ENCODE peak calls at places on chromosomes 3 and 15, in seven cellular contexts. One of them, this sample, is unnamed.
A peak's percentile ranks its signal among the peaks of the same experiment; 100 is the strongest.

GRCh38 chr3:52471371-52472238 is 16.2 kb downstream of the NISCH start:
- DNase-seq in mesendoderm: peak; percentile 46
- DNase-seq in trophoblast cell: peak; percentile 24
- DNase-seq in IMR-90: peak; percentile 30
- DNase-seq in mesenchymal stem cell: peak; percentile 44
- DNase-seq in neuronal stem cell: no peak
- DNase-seq in H1: no peak
- DNase-seq in this sample: peak; percentile 67

GRCh38 chr15:62857411-62857853 is 185.1 kb upstream of the TPM1 start:
- DNase-seq in mesendoderm: no peak
- DNase-seq in trophoblast cell: no peak
- DNase-seq in IMR-90: no peak
- DNase-seq in mesenchymal stem cell: no peak
- DNase-seq in neuronal stem cell: no peak
- DNase-seq in H1: no peak
- DNase-seq in this sample: no peak

GRCh38 chr3:52873433-52874159 is 23.8 kb downstream of the STIMATE start:
- DNase-seq in mesendoderm: peak; percentile 58
- DNase-seq in trophoblast cell: no peak
- DNase-seq in IMR-90: peak; percentile 87
- DNase-seq in mesenchymal stem cell: peak; percentile 67
- DNase-seq in neuronal stem cell: no peak
- DNase-seq in H1: no peak
- DNase-seq in this sample: no peak

GRCh38 chr3:52570076-52570475 is 33.7 kb downstream of the UQCC5 start:
- DNase-seq in mesendoderm: no peak
- DNase-seq in trophoblast cell: peak; percentile 90
- DNase-seq in IMR-90: peak; percentile 54
- DNase-seq in mesenchymal stem cell: peak; percentile 3
- DNase-seq in neuronal stem cell: no peak
- DNase-seq in H1: no peak
- DNase-seq in this sample: no peak

GRCh38 chr3:127387556-127388153 is 99.8 kb upstream of the PRR20G start:
- DNase-seq in mesendoderm: no peak
- DNase-seq in trophoblast cell: no peak
- DNase-seq in IMR-90: no peak
- DNase-seq in mesenchymal stem cell: no peak
- DNase-seq in neuronal stem cell: no peak
- DNase-seq in H1: no peak
- DNase-seq in this sample: no peak

GRCh38 chr3:7144696-7145308 is 283.9 kb downstream of the GRM7 start:
- DNase-seq in mesendoderm: peak; percentile 78
- DNase-seq in trophoblast cell: no peak
- DNase-seq in IMR-90: no peak
- DNase-seq in mesenchymal stem cell: no peak
- DNase-seq in neuronal stem cell: peak; percentile 30
- DNase-seq in H1: peak; percentile 21
- DNase-seq in this sample: peak; percentile 63

GRCh38 chr15:78618490-78618934 is 2.3 kb downstream of the CHRNA3 start:
- DNase-seq in mesendoderm: peak; percentile 88
- DNase-seq in trophoblast cell: peak; percentile 71
- DNase-seq in IMR-90: peak; percentile 81
- DNase-seq in mesenchymal stem cell: peak; percentile 91
- DNase-seq in neuronal stem cell: peak; percentile 88
- DNase-seq in H1: peak; percentile 72
- DNase-seq in this sample: peak; percentile 87

GRCh38 chr3:159157275-159157674 is 355.4 kb downstream of the MFSD1 start:
- DNase-seq in mesendoderm: no peak
- DNase-seq in trophoblast cell: no peak
- DNase-seq in IMR-90: no peak
- DNase-seq in mesenchymal stem cell: no peak
- DNase-seq in neuronal stem cell: no peak
- DNase-seq in H1: no peak
- DNase-seq in this sample: no peak

GRCh38 chr15:36172970-36173369 is 406.5 kb upstream of the CDIN1 start:
- DNase-seq in mesendoderm: no peak
- DNase-seq in trophoblast cell: no peak
- DNase-seq in IMR-90: no peak
- DNase-seq in mesenchymal stem cell: no peak
- DNase-seq in neuronal stem cell: no peak
- DNase-seq in H1: no peak
- DNase-seq in this sample: no peak

GRCh38 chr3:111884411-111885018 is 25.4 kb downstream of the PHLDB2 start:
- DNase-seq in mesendoderm: no peak
- DNase-seq in trophoblast cell: peak; percentile 49
- DNase-seq in IMR-90: no peak
- DNase-seq in mesenchymal stem cell: no peak
- DNase-seq in neuronal stem cell: no peak
- DNase-seq in H1: no peak
- DNase-seq in this sample: no peak
- H3K23ac ChIP-seq in mesendoderm: no peak overlapping the region
- H3K23ac ChIP-seq in trophoblast cell: no peak overlapping the region
- H3K23ac ChIP-seq in IMR-90: no peak overlapping the region
- H3K23ac ChIP-seq in mesenchymal stem cell: no peak overlapping the region
- H3K23ac ChIP-seq in neuronal stem cell: no peak overlapping the region
- H3K23ac ChIP-seq in H1: no peak overlapping the region
- H3K23ac ChIP-seq in this sample: no peak overlapping the region

GRCh38 chr3:31263897-31264296 is 268.8 kb upstream of the STT3B start:
- DNase-seq in mesendoderm: no peak
- DNase-seq in trophoblast cell: no peak
- DNase-seq in IMR-90: no peak
- DNase-seq in mesenchymal stem cell: no peak
- DNase-seq in neuronal stem cell: no peak
- DNase-seq in H1: no peak
- DNase-seq in this sample: no peak
- H3K23ac ChIP-seq in mesendoderm: no peak overlapping the region
- H3K23ac ChIP-seq in trophoblast cell: no peak overlapping the region
- H3K23ac ChIP-seq in IMR-90: no peak overlapping the region
- H3K23ac ChIP-seq in mesenchymal stem cell: no peak overlapping the region
- H3K23ac ChIP-seq in neuronal stem cell: no peak overlapping the region
- H3K23ac ChIP-seq in H1: no peak overlapping the region
- H3K23ac ChIP-seq in this sample: no peak overlapping the region

DNA sequence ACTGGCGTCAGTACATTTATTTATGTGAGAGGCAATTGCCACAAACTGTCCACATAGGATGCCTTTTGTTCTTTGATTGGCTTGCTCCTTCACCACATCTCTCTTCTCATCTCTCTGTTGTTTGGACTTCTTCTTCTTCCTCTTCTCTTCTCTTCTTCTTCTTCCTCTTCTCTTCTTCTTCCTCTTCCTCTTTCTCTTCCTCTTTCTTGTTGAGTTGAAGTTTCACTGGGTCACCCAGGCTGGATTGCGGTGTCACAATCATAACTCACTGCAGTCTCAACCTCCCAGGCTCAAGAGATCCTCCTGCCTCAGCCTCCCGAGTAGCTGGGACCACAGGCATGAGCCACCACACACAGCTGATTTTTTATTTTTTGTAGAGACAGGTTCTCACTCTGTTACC is 67.7 kb upstream of the GSK3B start:
- DNase-seq in mesendoderm: no peak
- DNase-seq in trophoblast cell: no peak
- DNase-seq in IMR-90: no peak
- DNase-seq in mesenchymal stem cell: no peak
- DNase-seq in neuronal stem cell: no peak
- DNase-seq in H1: no peak
- DNase-seq in this sample: no peak
- H3K23ac ChIP-seq in mesendoderm: no peak overlapping the region
- H3K23ac ChIP-seq in trophoblast cell: no peak overlapping the region
- H3K23ac ChIP-seq in IMR-90: peak overlapping the region; percentile 39
- H3K23ac ChIP-seq in mesenchymal stem cell: no peak overlapping the region
- H3K23ac ChIP-seq in neuronal stem cell: no peak overlapping the region
- H3K23ac ChIP-seq in H1: no peak overlapping the region
- H3K23ac ChIP-seq in this sample: no peak overlapping the region

GRCh38 chr3:129775870-129776269 is 117.6 kb downstream of the TMCC1 start:
- DNase-seq in mesendoderm: no peak
- DNase-seq in trophoblast cell: no peak
- DNase-seq in IMR-90: no peak
- DNase-seq in mesenchymal stem cell: no peak
- DNase-seq in neuronal stem cell: no peak
- DNase-seq in H1: no peak
- DNase-seq in this sample: no peak

GRCh38 chr3:129769616-129770015 is 123.9 kb downstream of the TMCC1 start:
- DNase-seq in mesendoderm: no peak
- DNase-seq in trophoblast cell: no peak
- DNase-seq in IMR-90: no peak
- DNase-seq in mesenchymal stem cell: no peak
- DNase-seq in neuronal stem cell: no peak
- DNase-seq in H1: no peak
- DNase-seq in this sample: no peak

GRCh38 chr3:129768728-129769127 is 124.8 kb downstream of the TMCC1 start:
- DNase-seq in mesendoderm: no peak
- DNase-seq in trophoblast cell: no peak
- DNase-seq in IMR-90: no peak
- DNase-seq in mesenchymal stem cell: no peak
- DNase-seq in neuronal stem cell: no peak
- DNase-seq in H1: no peak
- DNase-seq in this sample: no peak

GRCh38 chr3:129777806-129778205 is 115.7 kb downstream of the TMCC1 start:
- DNase-seq in mesendoderm: peak; percentile 19
- DNase-seq in trophoblast cell: no peak
- DNase-seq in IMR-90: no peak
- DNase-seq in mesenchymal stem cell: no peak
- DNase-seq in neuronal stem cell: no peak
- DNase-seq in H1: no peak
- DNase-seq in this sample: no peak

GRCh38 chr3:129773942-129774663 is 119.4 kb downstream of the TMCC1 start:
- DNase-seq in mesendoderm: no peak
- DNase-seq in trophoblast cell: no peak
- DNase-seq in IMR-90: no peak
- DNase-seq in mesenchymal stem cell: no peak
- DNase-seq in neuronal stem cell: no peak
- DNase-seq in H1: no peak
- DNase-seq in this sample: no peak
- H3K23ac ChIP-seq in mesendoderm: no peak overlapping the region
- H3K23ac ChIP-seq in trophoblast cell: no peak overlapping the region
- H3K23ac ChIP-seq in IMR-90: no peak overlapping the region
- H3K23ac ChIP-seq in mesenchymal stem cell: no peak overlapping the region
- H3K23ac ChIP-seq in neuronal stem cell: no peak overlapping the region
- H3K23ac ChIP-seq in H1: no peak overlapping the region
- H3K23ac ChIP-seq in this sample: no peak overlapping the region

DNA sequence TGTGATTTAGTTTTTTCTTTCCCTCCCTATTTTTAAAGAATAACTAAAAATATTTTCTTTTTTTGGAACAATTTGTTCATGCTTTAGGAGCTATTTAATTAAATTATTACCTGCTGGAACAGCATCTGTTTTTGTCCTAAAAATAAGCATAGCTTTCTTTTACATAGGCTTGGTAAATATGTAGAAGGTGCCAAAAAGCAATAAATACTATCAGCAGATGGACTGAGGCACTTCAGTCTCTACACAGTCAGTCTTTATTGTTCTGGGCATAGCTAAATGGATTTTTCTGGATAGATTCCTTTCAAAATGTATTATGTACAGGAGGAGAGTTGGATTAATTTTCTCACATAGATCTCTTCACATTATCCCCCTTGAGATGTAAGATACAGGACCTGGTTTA is 223.5 kb downstream of the NAALADL2 start:
- DNase-seq in mesendoderm: no peak
- DNase-seq in trophoblast cell: no peak
- DNase-seq in IMR-90: no peak
- DNase-seq in mesenchymal stem cell: no peak
- DNase-seq in neuronal stem cell: no peak
- DNase-seq in H1: no peak
- DNase-seq in this sample: no peak
- H3K23ac ChIP-seq in mesendoderm: no peak overlapping the region
- H3K23ac ChIP-seq in trophoblast cell: no peak overlapping the region
- H3K23ac ChIP-seq in IMR-90: no peak overlapping the region
- H3K23ac ChIP-seq in mesenchymal stem cell: no peak overlapping the region
- H3K23ac ChIP-seq in neuronal stem cell: no peak overlapping the region
- H3K23ac ChIP-seq in H1: no peak overlapping the region
- H3K23ac ChIP-seq in this sample: no peak overlapping the region

GRCh38 chr3:102094523-102094922 is 245.2 kb downstream of the NFKBIZ start:
- DNase-seq in mesendoderm: no peak
- DNase-seq in trophoblast cell: no peak
- DNase-seq in IMR-90: no peak
- DNase-seq in mesenchymal stem cell: no peak
- DNase-seq in neuronal stem cell: no peak
- DNase-seq in H1: no peak
- DNase-seq in this sample: no peak
- H3K23ac ChIP-seq in mesendoderm: no peak overlapping the region
- H3K23ac ChIP-seq in trophoblast cell: no peak overlapping the region
- H3K23ac ChIP-seq in IMR-90: no peak overlapping the region
- H3K23ac ChIP-seq in mesenchymal stem cell: no peak overlapping the region
- H3K23ac ChIP-seq in neuronal stem cell: no peak overlapping the region
- H3K23ac ChIP-seq in H1: no peak overlapping the region
- H3K23ac ChIP-seq in this sample: no peak overlapping the region

GRCh38 chr3:152760591-152760990 is 74.3 kb upstream of the P2RY1 start:
- DNase-seq in mesendoderm: no peak
- DNase-seq in trophoblast cell: no peak
- DNase-seq in IMR-90: no peak
- DNase-seq in mesenchymal stem cell: no peak
- DNase-seq in neuronal stem cell: no peak
- DNase-seq in H1: no peak
- DNase-seq in this sample: no peak

GRCh38 chr3:152754303-152754702 is 80.6 kb upstream of the P2RY1 start:
- DNase-seq in mesendoderm: no peak
- DNase-seq in trophoblast cell: no peak
- DNase-seq in IMR-90: no peak
- DNase-seq in mesenchymal stem cell: no peak
- DNase-seq in neuronal stem cell: no peak
- DNase-seq in H1: no peak
- DNase-seq in this sample: no peak

DNA sequence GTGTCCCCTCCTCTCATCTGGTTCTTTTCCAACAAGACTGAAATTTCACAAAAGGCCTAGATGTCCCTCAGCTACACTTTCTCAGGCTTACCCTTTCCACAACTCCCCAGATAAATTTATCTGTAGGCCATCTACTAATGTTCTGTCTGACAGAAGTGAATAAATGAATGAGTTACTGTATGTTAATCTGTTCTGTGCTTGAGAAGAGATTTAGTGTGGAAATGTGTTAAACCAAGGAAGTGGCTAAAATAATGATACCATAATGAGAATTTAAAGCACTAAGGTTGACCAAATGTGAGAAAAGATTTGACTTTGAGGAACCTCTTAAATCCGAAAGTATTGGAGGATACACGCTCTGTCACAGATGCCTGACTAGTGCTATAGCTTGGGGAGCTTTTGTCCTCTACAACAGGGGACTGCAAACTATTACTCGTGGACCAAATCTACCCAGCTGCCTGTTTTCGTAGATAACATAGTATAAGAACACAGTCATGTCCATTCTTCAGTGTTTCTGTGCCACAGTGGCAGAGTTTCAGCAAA is 74.8 kb upstream of the P2RY1 start:
- DNase-seq in mesendoderm: no peak
- DNase-seq in trophoblast cell: no peak
- DNase-seq in IMR-90: no peak
- DNase-seq in mesenchymal stem cell: no peak
- DNase-seq in neuronal stem cell: no peak
- DNase-seq in H1: no peak
- DNase-seq in this sample: no peak
- H3K23ac ChIP-seq in mesendoderm: no peak overlapping the region
- H3K23ac ChIP-seq in trophoblast cell: no peak overlapping the region
- H3K23ac ChIP-seq in IMR-90: no peak overlapping the region
- H3K23ac ChIP-seq in mesenchymal stem cell: no peak overlapping the region
- H3K23ac ChIP-seq in neuronal stem cell: no peak overlapping the region
- H3K23ac ChIP-seq in H1: no peak overlapping the region
- H3K23ac ChIP-seq in this sample: no peak overlapping the region